ENCODE peak calls at places on chromosomes 7 and 10, in six cellular contexts. J is activated CD4-positive, alpha-beta T cell treated with anti-CD3 and anti-CD28 coated beads, Interleukin-2, amount 50 U/mL, for 4 hours; O is keratinocyte; Z is AG09319; L is stimulated activated CD4-positive, alpha-beta T cell treated with anti-CD3 and anti-CD28 coated beads, Interleukin-1b, Interleukin-23, amount 100 ng/mL, for 24 hours; U is lower lobe of right lung. K is an unnamed sample.

GRCh38 chr10:77350711-77351119 is 286.9 kb downstream of the KCNMA1 start:
- DNase-seq in J (no peak), O (peak), Z (peak), L (no peak), U (no peak), K (peak)

GRCh38 chr10:97543025-97543546 is 29.5 kb upstream of the ANKRD2 start:
- DNase-seq in J (peak), O (peak), Z (peak), L (no peak), U (peak), K (peak)

GRCh38 chr10:48363617-48364355 is 57.3 kb downstream of the MAPK8 start:
- DNase-seq in J (no peak), O (peak), Z (peak), L (peak), U (no peak), K (peak)

GRCh38 chr10:89389254-89389653 is 3.2 kb upstream of the IFIT1 start:
- DNase-seq in J (no peak), O (no peak), Z (no peak), L (no peak), U (no peak), K (no peak)

GRCh38 chr7:124784879-124785818 is 19.6 kb upstream of the GPR37 start:
- DNase-seq in J (no peak), O (peak), Z (peak), L (no peak), U (no peak), K (peak)

GRCh38 chr7:7103343-7104313 is 78.7 kb upstream of the C1GALT1 start:
- DNase-seq in J (no peak), O (peak), Z (peak), L (no peak), U (no peak), K (peak)

GRCh38 chr10:84829121-84829520 is 500.7 kb downstream of the CCSER2 start:
- DNase-seq in J (no peak), O (no peak), Z (no peak), L (no peak), U (no peak), K (no peak)

GRCh38 chr7:113100091-113100723 is 13.6 kb upstream of the GPR85 start:
- DNase-seq in J (no peak), O (no peak), Z (no peak), L (no peak), U (no peak), K (no peak)

GRCh38 chr10:16995867-16996529 is 133.6 kb downstream of the CUBN start:
- DNase-seq in J (no peak), O (no peak), Z (no peak), L (no peak), U (no peak), K (no peak)

GRCh38 chr10:78502208-78502943 is 468.7 kb downstream of the RPS24 start:
- DNase-seq in J (no peak), O (no peak), Z (no peak), L (no peak), U (no peak), K (no peak)

GRCh38 chr7:129829677-129830631 is 122.8 kb downstream of the UBE2H start:
- DNase-seq in J (peak), O (peak), Z (no peak), L (peak), U (peak), K (peak)

GRCh38 chr7:83426325-83426724 is 222.6 kb downstream of the SEMA3E start:
- DNase-seq in J (no peak), O (no peak), Z (no peak), L (no peak), U (no peak), K (no peak)

GRCh38 chr10:76954838-76955237 is 682.8 kb downstream of the KCNMA1 start:
- DNase-seq in J (no peak), O (no peak), Z (no peak), L (no peak), U (no peak), K (no peak)

GRCh38 chr7:128827248-128827958 is 2.8 kb upstream of the FLNC start:
- DNase-seq in J (no peak), O (no peak), Z (peak), L (no peak), U (no peak), K (no peak)

GRCh38 chr10:28293238-28294168 is 9.4 kb downstream of the MPP7 start:
- DNase-seq in J (no peak), O (no peak), Z (no peak), L (no peak), U (no peak), K (no peak)

GRCh38 chr10:73969224-73969811 is 28.6 kb upstream of the VCL start:
- DNase-seq in J (no peak), O (no peak), Z (no peak), L (no peak), U (no peak), K (no peak)

GRCh38 chr10:87740232-87740631 is 77.8 kb downstream of the ATAD1 start:
- DNase-seq in J (no peak), O (peak), Z (peak), L (no peak), U (no peak), K (peak)

GRCh38 chr10:91796332-91797076 is 1.7 kb upstream of the TNKS2 start:
- DNase-seq in J (peak), O (no peak), Z (no peak), L (no peak), U (peak), K (no peak)

GRCh38 chr10:13386021-13386420 is 37.9 kb upstream of the SEPHS1 start:
- DNase-seq in J (no peak), O (no peak), Z (no peak), L (no peak), U (no peak), K (no peak)

GRCh38 chr10:100470367-100470766 is 7.6 kb downstream of the WNT8B start:
- DNase-seq in J (no peak), O (no peak), Z (no peak), L (no peak), U (no peak), K (no peak)

GRCh38 chr10:102596506-102596971 is 47.7 kb upstream of the TRIM8 start:
- DNase-seq in J (no peak), O (no peak), Z (no peak), L (no peak), U (no peak), K (no peak)